ENCODE peak calls at places on chromosomes 16 and 17, in six cellular contexts. One of them, this sample, is unnamed.

GRCh38 chr16:85688586-85689284 is at the start of gene GINS2:
- DNase-seq in upper lobe of right lung: peak
- DNase-seq in mucosa of gallbladder: peak
- DNase-seq in activated naive CD4-positive, alpha-beta T cell treated with anti-CD3 and anti-CD28 coated beads, Interleukin-2, amount 50 U/mL, for 16 hours: peak
- DNase-seq in heart right ventricle: peak
- DNase-seq in omental fat pad: peak
- DNase-seq in this sample: peak

GRCh38 chr17:58626905-58627304 is 64.9 kb downstream of the TEX14 start:
- DNase-seq in heart right ventricle: no peak
- DNase-seq in activated naive CD4-positive, alpha-beta T cell treated with anti-CD3 and anti-CD28 coated beads, Interleukin-2, amount 50 U/mL, for 16 hours: no peak
- DNase-seq in upper lobe of right lung: no peak
- DNase-seq in omental fat pad: no peak
- DNase-seq in mucosa of gallbladder: no peak
- DNase-seq in this sample: no peak

GRCh38 chr17:57570740-57571344 is 174.3 kb downstream of the CCDC182 start:
- DNase-seq in mucosa of gallbladder: no peak
- DNase-seq in heart right ventricle: no peak
- DNase-seq in activated naive CD4-positive, alpha-beta T cell treated with anti-CD3 and anti-CD28 coated beads, Interleukin-2, amount 50 U/mL, for 16 hours: no peak
- DNase-seq in upper lobe of right lung: no peak
- DNase-seq in omental fat pad: no peak
- DNase-seq in this sample: peak

GRCh38 chr16:68265078-68265925 is 976 bp downstream of the SLC7A6 start:
- DNase-seq in upper lobe of right lung: peak
- DNase-seq in omental fat pad: no peak
- DNase-seq in mucosa of gallbladder: no peak
- DNase-seq in activated naive CD4-positive, alpha-beta T cell treated with anti-CD3 and anti-CD28 coated beads, Interleukin-2, amount 50 U/mL, for 16 hours: peak
- DNase-seq in heart right ventricle: peak
- DNase-seq in this sample: no peak

GRCh38 chr16:83675136-83675535 is 132.6 kb upstream of the HSBP1 start:
- DNase-seq in heart right ventricle: no peak
- DNase-seq in omental fat pad: no peak
- DNase-seq in mucosa of gallbladder: no peak
- DNase-seq in upper lobe of right lung: no peak
- DNase-seq in activated naive CD4-positive, alpha-beta T cell treated with anti-CD3 and anti-CD28 coated beads, Interleukin-2, amount 50 U/mL, for 16 hours: no peak
- DNase-seq in this sample: no peak

GRCh38 chr16:78437352-78437968 is 338.0 kb downstream of the WWOX start:
- DNase-seq in upper lobe of right lung: no peak
- DNase-seq in heart right ventricle: no peak
- DNase-seq in omental fat pad: no peak
- DNase-seq in activated naive CD4-positive, alpha-beta T cell treated with anti-CD3 and anti-CD28 coated beads, Interleukin-2, amount 50 U/mL, for 16 hours: peak
- DNase-seq in mucosa of gallbladder: no peak
- DNase-seq in this sample: no peak

GRCh38 chr17:74738051-74738996 is 1.3 kb downstream of the RAB37 start:
- DNase-seq in heart right ventricle: peak
- DNase-seq in omental fat pad: no peak
- DNase-seq in upper lobe of right lung: no peak
- DNase-seq in mucosa of gallbladder: no peak
- DNase-seq in activated naive CD4-positive, alpha-beta T cell treated with anti-CD3 and anti-CD28 coated beads, Interleukin-2, amount 50 U/mL, for 16 hours: peak
- DNase-seq in this sample: no peak

GRCh38 chr17:34357398-34357797 is 1.1 kb downstream of the CCL13 start:
- DNase-seq in mucosa of gallbladder: no peak
- DNase-seq in heart right ventricle: no peak
- DNase-seq in upper lobe of right lung: no peak
- DNase-seq in activated naive CD4-positive, alpha-beta T cell treated with anti-CD3 and anti-CD28 coated beads, Interleukin-2, amount 50 U/mL, for 16 hours: no peak
- DNase-seq in omental fat pad: no peak
- DNase-seq in this sample: no peak

GRCh38 chr16:80198995-80199299 is 341.8 kb upstream of the DYNLRB2 start:
- DNase-seq in heart right ventricle: no peak
- DNase-seq in omental fat pad: no peak
- DNase-seq in upper lobe of right lung: no peak
- DNase-seq in activated naive CD4-positive, alpha-beta T cell treated with anti-CD3 and anti-CD28 coated beads, Interleukin-2, amount 50 U/mL, for 16 hours: no peak
- DNase-seq in mucosa of gallbladder: no peak
- DNase-seq in this sample: no peak

This sample was measured in NCI-H446 treated with DMSO at 0.1 percent for 48 hours.